ENCODE peak calls at places on chromosomes 12 and 14, in five cellular contexts. G is sigmoid colon, J is stomach, D is vagina, V is HCT116. R is an unnamed sample.
A peak's percentile ranks its signal among the peaks of the same experiment; 100 is the strongest.

GRCh38 chr12:106062693-106063092 is 76.1 kb downstream of the NUAK1 start:
- DNase-seq in D (peak; percentile 54), V (no peak), G (no peak), J (no peak), R (no peak)

GRCh38 chr12:110677206-110677911 is 11.6 kb downstream of the HVCN1 start:
- DNase-seq in V (no peak), D (no peak), G (no peak), J (no peak), R (no peak)

GRCh38 chr12:77746108-77746507 is 84.6 kb upstream of the NAV3 start:
- DNase-seq in D (no peak), G (no peak), J (no peak), V (no peak), R (no peak)

GRCh38 chr14:49997991-49998390 is 105.1 kb downstream of the ARF6 start:
- DNase-seq in J (no peak), V (no peak), D (no peak), G (no peak), R (no peak)

GRCh38 chr14:69424139-69424923 is 25.8 kb downstream of the SLC39A9 start:
- DNase-seq in J (no peak), D (no peak), G (no peak), V (no peak), R (no peak)

GRCh38 chr14:90387201-90387600 is 9.6 kb upstream of the CALM1 start:
- DNase-seq in G (no peak), J (no peak), D (no peak), V (no peak), R (no peak)

GRCh38 chr12:16857456-16857923 is 251.5 kb upstream of the LMO3 start:
- DNase-seq in V (no peak), J (no peak), G (no peak), D (no peak), R (no peak)

GRCh38 chr12:913919-914718 is 35.4 kb downstream of the RAD52 start:
- DNase-seq in J (no peak), V (no peak), D (no peak), G (no peak), R (no peak)

GRCh38 chr12:63420206-63420644 is 248.1 kb downstream of the DPY19L2 start:
- DNase-seq in D (no peak), G (no peak), V (peak; percentile 73), J (peak; percentile 28), R (peak; percentile 36)

GRCh38 chr14:102096569-102097188 is 9.8 kb upstream of the HSP90AA1 start:
- DNase-seq in J (peak; percentile 91), V (peak; percentile 50), D (no peak), G (peak; percentile 92), R (peak; percentile 36)

GRCh38 chr12:27602516-27602915 is 78.5 kb downstream of the PPFIBP1 start:
- DNase-seq in D (no peak), G (no peak), V (no peak), J (no peak), R (no peak)

GRCh38 chr12:50581226-50582184 is 76.7 kb downstream of the DIP2B start:
- DNase-seq in D (no peak), V (no peak), J (no peak), G (no peak), R (no peak)

GRCh38 chr14:90562652-90563051 is 165.8 kb downstream of the CALM1 start:
- DNase-seq in J (no peak), G (no peak), V (no peak), D (no peak), R (no peak)

GRCh38 chr14:35403085-35403396 is 1.5 kb downstream of the NFKBIA start:
- DNase-seq in V (no peak), J (no peak), G (peak; percentile 80), D (no peak), R (no peak)

GRCh38 chr14:68576496-68577244 is 216.2 kb downstream of the ZFP36L1 start:
- DNase-seq in V (peak; percentile 84), G (no peak), D (no peak), J (no peak), R (no peak)

GRCh38 chr12:124502379-124502778 is 65.0 kb downstream of the NCOR2 start:
- DNase-seq in J (no peak), V (no peak), G (no peak), D (no peak), R (no peak)

GRCh38 chr14:90213099-90213748 is 43.1 kb upstream of the PSMC1 start:
- DNase-seq in G (no peak), V (no peak), J (no peak), D (no peak), R (no peak)

GRCh38 chr12:48003226-48004038 is 844 bp downstream of the COL2A1 start:
- DNase-seq in V (no peak), G (no peak), D (no peak), J (no peak), R (no peak)
- TF ChIP-seq CTCF in V (no peak), G (no peak), D (no peak), J (no peak), R (no peak)

DNA sequence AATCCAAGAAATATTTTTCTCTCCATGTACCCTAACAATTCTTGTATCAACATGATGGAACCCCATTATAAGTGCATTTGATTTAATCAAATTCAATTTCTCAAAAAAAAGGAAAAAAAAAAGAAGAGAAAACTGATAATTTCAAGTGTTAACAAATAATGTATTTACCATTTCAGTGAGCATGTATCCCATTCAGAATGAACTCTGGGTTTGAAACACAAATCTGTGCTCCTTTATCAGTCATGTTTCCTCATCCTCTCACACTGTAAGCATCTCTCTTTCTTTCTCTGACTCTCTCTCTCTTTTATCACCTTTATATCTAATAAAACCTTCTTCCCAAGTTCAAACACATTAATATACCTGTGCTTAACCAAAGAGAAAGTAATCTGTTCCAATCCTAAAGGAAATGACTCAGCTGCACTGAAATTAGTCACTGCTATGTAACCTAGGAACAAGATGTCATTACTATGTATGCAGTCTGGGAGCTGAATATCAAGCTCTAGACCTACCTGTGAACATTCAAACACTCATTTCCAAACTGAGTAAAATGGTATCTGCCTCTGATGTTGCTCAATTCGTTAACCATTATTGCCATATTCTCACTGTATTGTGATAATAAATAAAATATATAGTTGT is 135.0 kb upstream of the LRIG3 start:
- DNase-seq in J (no peak), V (peak; percentile 78), D (no peak), G (no peak), R (peak; percentile 85)
- TF ChIP-seq POLR2AphosphoS5 in J (no peak), V (peak; percentile 32), D (peak; percentile 74), G (no peak), R (no peak)

GRCh38 chr14:33343016-33343415 is 404.3 kb downstream of the NPAS3 start:
- DNase-seq in G (no peak), J (no peak), D (no peak), V (no peak), R (no peak)

GRCh38 chr14:33347816-33348215 is 409.1 kb downstream of the NPAS3 start:
- DNase-seq in V (no peak), D (no peak), G (no peak), J (no peak), R (no peak)

GRCh38 chr14:33342299-33342974 is 403.8 kb downstream of the NPAS3 start:
- DNase-seq in J (no peak), D (no peak), V (no peak), G (no peak), R (no peak)
- TF ChIP-seq CTCF in J (no peak), D (no peak), V (no peak), G (no peak), R (no peak)

DNA sequence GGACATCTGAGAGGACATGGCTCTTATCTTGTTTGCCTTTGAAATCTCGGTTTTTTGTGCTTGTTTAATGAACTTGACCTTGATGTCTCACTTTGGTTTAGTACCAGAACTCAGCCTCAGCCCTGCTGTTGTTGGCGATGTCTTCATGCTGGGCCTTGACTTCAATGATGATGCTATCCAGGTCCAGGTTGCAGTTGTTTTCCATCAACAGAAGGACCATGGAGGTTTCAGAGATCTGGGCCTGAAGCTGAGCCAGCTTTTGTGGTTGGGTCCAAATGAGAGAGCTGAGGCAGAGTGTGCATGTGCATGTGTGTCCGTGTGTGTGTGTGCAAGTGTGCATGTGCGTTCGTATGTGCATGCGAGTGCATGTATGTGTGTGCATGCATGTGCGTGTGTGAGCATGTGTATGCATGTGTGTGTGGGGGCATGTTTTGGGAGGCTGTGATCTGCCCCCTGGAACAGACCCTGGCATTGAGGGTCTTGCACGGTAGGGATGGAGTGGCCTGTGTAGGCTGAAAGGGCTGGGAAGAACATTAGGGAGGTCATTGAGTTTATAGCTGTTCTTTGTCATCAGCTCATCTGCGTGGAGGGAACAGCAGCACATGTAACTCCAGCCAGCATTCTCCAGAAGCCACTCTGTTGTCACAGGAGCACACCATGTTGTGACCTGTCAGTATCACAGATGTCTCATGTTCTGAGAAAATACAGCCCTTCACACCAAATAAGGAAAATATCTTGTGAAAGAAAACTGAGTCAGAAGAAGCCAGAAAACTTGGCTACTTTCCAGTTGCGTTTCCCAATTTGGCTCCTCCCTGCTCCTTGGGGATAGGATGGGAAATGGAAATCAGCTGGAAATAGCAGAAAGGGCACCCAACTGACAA is 10.0 kb upstream of the KRT82 start:
- DNase-seq in G (peak; percentile 90), D (peak; percentile 94), V (no peak), J (no peak), R (no peak)
- TF ChIP-seq POLR2AphosphoS5 in G (peak; percentile 84), D (peak; percentile 84), V (no peak), J (no peak), R (no peak)

DNA sequence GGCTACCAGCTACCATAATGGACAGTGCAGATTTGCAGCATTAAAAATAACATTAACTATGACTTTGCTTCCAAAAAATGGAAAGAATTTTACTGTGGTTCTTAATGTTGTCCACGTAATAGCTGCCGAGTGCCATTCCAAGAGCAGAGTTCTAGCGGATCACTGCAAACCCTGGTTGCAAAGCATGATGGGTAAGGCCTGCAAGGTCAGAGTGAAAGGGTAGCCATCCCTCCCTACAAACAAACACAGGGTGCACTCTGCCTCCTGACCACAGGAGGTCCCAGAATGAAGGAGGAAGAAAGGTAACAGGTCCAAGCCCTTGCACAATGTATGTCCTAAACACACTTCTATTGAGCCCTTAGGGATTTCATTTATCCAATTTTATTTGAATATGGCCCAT is 157.6 kb downstream of the DPF3 start:
- DNase-seq in G (no peak), D (no peak), J (peak; percentile 21), V (no peak), R (no peak)
- TF ChIP-seq CTCF in G (no peak), D (no peak), J (no peak), V (no peak), R (no peak)

GRCh38 chr12:52044284-52044983 is 6.8 kb upstream of the NR4A1 start:
- DNase-seq in G (peak; percentile 97), D (peak; percentile 97), V (no peak), J (peak; percentile 91), R (no peak)
- TF ChIP-seq POLR2AphosphoS5 in G (peak; percentile 80), D (peak; percentile 95), V (no peak), J (peak; percentile 46), R (no peak)

GRCh38 chr12:113062502-113063395 is 6.2 kb downstream of the DTX1 start:
- DNase-seq in J (no peak), G (no peak), D (no peak), V (no peak), R (no peak)
- TF ChIP-seq CTCF in J (no peak), G (no peak), D (no peak), V (no peak), R (no peak)

R was measured in Panc1.